ENCODE peak calls at places on chromosomes 3 and 15, in five cellular contexts. Q, B, M, W and I are unnamed samples.

GRCh38 chr15:92629975-92630626 is 25.5 kb downstream of the FAM174B start:
- DNase-seq in Q (no peak), M (no peak), B (no peak), W (no peak), I (no peak)

GRCh38 chr3:4528802-4529201 is 35.7 kb downstream of the ITPR1 start:
- DNase-seq in B (no peak), M (no peak), W (no peak), Q (no peak), I (no peak)

GRCh38 chr3:195442573-195443390 is at the start of gene ACAP2:
- DNase-seq in Q (peak), M (peak), W (peak), B (peak), I (peak)

GRCh38 chr3:25662921-25663320 is 1.8 kb downstream of the TOP2B start:
- DNase-seq in Q (no peak), M (no peak), B (no peak), W (no peak), I (no peak)

GRCh38 chr3:62529230-62529629 is 155.9 kb upstream of the FEZF2 start:
- DNase-seq in W (no peak), Q (no peak), M (no peak), B (peak), I (no peak)

GRCh38 chr3:144160627-144161026 is 189.0 kb downstream of the DIPK2A start:
- DNase-seq in W (no peak), B (no peak), Q (no peak), M (no peak), I (no peak)

GRCh38 chr3:118991775-118992174 is 42.9 kb downstream of the IGSF11 start:
- DNase-seq in B (peak), Q (peak), W (no peak), M (no peak), I (no peak)

GRCh38 chr3:141294848-141295247 is 63.2 kb downstream of the PXYLP1 start:
- DNase-seq in B (no peak), M (no peak), Q (no peak), W (no peak), I (no peak)

GRCh38 chr3:49158108-49158709 is 7.9 kb downstream of the CCDC71 start:
- DNase-seq in Q (peak), M (no peak), W (peak), B (peak), I (no peak)

GRCh38 chr3:101725192-101725889 is 927 bp downstream of the CEP97 start:
- DNase-seq in B (peak), W (peak), M (no peak), Q (peak), I (peak)

GRCh38 chr15:100307241-100307855 is 34.4 kb downstream of the ADAMTS17 start:
- DNase-seq in W (no peak), Q (no peak), M (no peak), B (no peak), I (no peak)

GRCh38 chr3:1404270-1404669 is 311.4 kb downstream of the CNTN6 start:
- DNase-seq in B (peak), M (no peak), W (no peak), Q (peak), I (no peak)

GRCh38 chr3:45381168-45381852 is 7.1 kb upstream of the LARS2 start:
- DNase-seq in M (no peak), B (no peak), Q (no peak), W (no peak), I (no peak)

GRCh38 chr15:39364721-39365120 is 216.2 kb upstream of the THBS1 start:
- DNase-seq in B (no peak), M (no peak), Q (no peak), W (no peak), I (no peak)

GRCh38 chr15:85795320-85795668 is 569 bp upstream of the KLHL25 start:
- DNase-seq in W (no peak), M (no peak), Q (no peak), B (no peak), I (no peak)
- H3K4me3 ChIP-seq in W (peak), M (peak), Q (no peak), B (no peak), I (peak)

GRCh38 chr15:95864467-95864886 is 466.0 kb upstream of the NR2F2 start:
- DNase-seq in Q (no peak), B (no peak), W (no peak), M (no peak), I (no peak)
- H3K27ac ChIP-seq in Q (no peak), B (no peak), W (no peak), M (no peak), I (no peak)

DNA sequence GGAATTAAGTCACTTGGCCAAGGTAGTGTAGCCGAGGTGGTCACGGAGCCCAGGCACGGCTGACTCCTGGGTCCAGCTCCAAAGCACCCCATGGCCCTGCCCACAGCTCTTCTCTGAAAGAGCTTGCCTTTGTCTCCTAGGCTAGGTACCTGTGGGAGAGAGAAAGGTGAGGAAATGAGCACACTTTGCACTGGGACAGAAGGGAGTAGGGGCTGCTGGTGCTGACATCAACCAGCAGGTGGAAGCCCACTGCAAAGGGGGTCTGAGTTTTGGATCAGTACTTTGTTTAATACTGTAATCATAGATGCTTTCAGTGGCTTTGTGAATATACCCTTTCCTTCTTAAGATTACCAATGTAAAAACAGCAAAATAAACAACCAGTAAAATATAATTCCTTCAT is 128.3 kb upstream of the EIF1B start:
- DNase-seq in B (no peak), Q (no peak), W (no peak), M (no peak), I (no peak)
- TF ChIP-seq CTCF in B (peak), Q (no peak), W (no peak), M (no peak), I (no peak)

GRCh38 chr15:89332446-89332845 is 2.2 kb downstream of the POLG start:
- DNase-seq in B (peak), W (no peak), M (no peak), Q (no peak), I (no peak)
- H3K4me3 ChIP-seq in B (peak), W (no peak), M (no peak), Q (no peak), I (peak)

GRCh38 chr3:12135029-12135634 is 23.6 kb downstream of the TIMP4 start:
- DNase-seq in Q (peak), B (peak), M (peak), W (peak), I (peak)
- H3K27ac ChIP-seq in Q (no peak), B (no peak), M (peak), W (no peak), I (no peak)